ENCODE peak calls at places on chromosome 21, in four cellular contexts. C, A, P and S are unnamed samples.

GRCh38 chr21:31339736-31340135 is 4.3 kb downstream of the TIAM1 start:
- DNase-seq in C (no peak), A (no peak), P (no peak), S (no peak)

GRCh38 chr21:15140321-15141019 is 75.7 kb upstream of the NRIP1 start:
- DNase-seq in C (no peak), A (peak), P (no peak), S (no peak)

GRCh38 chr21:32456497-32456918 is 44.0 kb downstream of the EVA1C start:
- DNase-seq in C (no peak), A (no peak), P (peak), S (no peak)

GRCh38 chr21:25506887-25507286 is 100.4 kb downstream of the MRPL39 start:
- DNase-seq in C (no peak), A (no peak), P (no peak), S (no peak)

GRCh38 chr21:35294231-35294898 is 245.3 kb upstream of the RUNX1 start:
- DNase-seq in C (no peak), A (no peak), P (no peak), S (no peak)

GRCh38 chr21:35989185-35989735 is 71.1 kb downstream of the SETD4 start:
- DNase-seq in C (peak), A (no peak), P (no peak), S (no peak)

GRCh38 chr21:34790834-34791233 is 122.0 kb downstream of the CLIC6 start:
- DNase-seq in C (no peak), A (no peak), P (no peak), S (no peak)

GRCh38 chr21:41317458-41317857 is 857 bp downstream of the FAM3B start:
- DNase-seq in C (no peak), A (no peak), P (no peak), S (no peak)

GRCh38 chr21:36079010-36079649 is 9.3 kb downstream of the CBR1 start:
- DNase-seq in C (no peak), A (no peak), P (no peak), S (no peak)

GRCh38 chr21:39441502-39442475 is 3.8 kb downstream of the LCA5L start:
- DNase-seq in C (no peak), A (no peak), P (no peak), S (no peak)

GRCh38 chr21:26140185-26140584 is 30.4 kb downstream of the APP start:
- DNase-seq in C (peak), A (no peak), P (peak), S (peak)

GRCh38 chr21:33968998-33969353 is 53.4 kb upstream of the ATP5PO start:
- DNase-seq in C (no peak), A (no peak), P (no peak), S (no peak)

GRCh38 chr21:28393279-28393678 is 599.4 kb downstream of the LTN1 start:
- DNase-seq in C (no peak), A (no peak), P (no peak), S (no peak)

GRCh38 chr21:31571879-31572278 is 87.6 kb upstream of the SOD1 start:
- DNase-seq in C (no peak), A (no peak), P (no peak), S (no peak)

GRCh38 chr21:15966216-15966615 is 236.4 kb downstream of the USP25 start:
- DNase-seq in C (no peak), A (no peak), P (no peak), S (no peak)

GRCh38 chr21:36790616-36791015 is 91.7 kb downstream of the SIM2 start:
- DNase-seq in C (no peak), A (no peak), P (no peak), S (no peak)

GRCh38 chr21:21029159-21029558 is 30.9 kb downstream of the NCAM2 start:
- DNase-seq in C (no peak), A (no peak), P (no peak), S (no peak)

GRCh38 chr21:25717491-25718139 is 17.1 kb downstream of the ATP5PF start:
- DNase-seq in C (no peak), A (no peak), P (no peak), S (no peak)

GRCh38 chr21:17270234-17270633 is 242.6 kb upstream of the CXADR start:
- DNase-seq in C (no peak), A (no peak), P (peak), S (no peak)

GRCh38 chr21:36150192-36150711 is 6.4 kb upstream of the DOP1B start:
- DNase-seq in C (no peak), A (no peak), P (no peak), S (peak)

GRCh38 chr21:18461743-18462142 is 58.2 kb upstream of the TMPRSS15 start:
- DNase-seq in C (no peak), A (no peak), P (no peak), S (no peak)

GRCh38 chr21:34670220-34670961 is 1.6 kb downstream of the CLIC6 start:
- DNase-seq in C (no peak), A (no peak), P (no peak), S (peak)

GRCh38 chr21:28459193-28459592 is 533.5 kb downstream of the LTN1 start:
- DNase-seq in C (no peak), A (no peak), P (no peak), S (no peak)

GRCh38 chr21:34983680-34984086 is 65.4 kb downstream of the RUNX1 start:
- DNase-seq in C (no peak), A (no peak), P (no peak), S (no peak)

GRCh38 chr21:27804515-27804914 is 837.6 kb upstream of the ADAMTS5 start:
- DNase-seq in C (no peak), A (no peak), P (no peak), S (no peak)

GRCh38 chr21:33025106-33025470 is 647 bp upstream of the OLIG2 start:
- DNase-seq in C (no peak), A (peak), P (no peak), S (no peak)

GRCh38 chr21:38039369-38039768 is 123.1 kb upstream of the KCNJ6 start:
- DNase-seq in C (no peak), A (no peak), P (no peak), S (no peak)
- TF ChIP-seq CTCF in C (no peak), A (no peak), P (no peak), S (no peak)

DNA sequence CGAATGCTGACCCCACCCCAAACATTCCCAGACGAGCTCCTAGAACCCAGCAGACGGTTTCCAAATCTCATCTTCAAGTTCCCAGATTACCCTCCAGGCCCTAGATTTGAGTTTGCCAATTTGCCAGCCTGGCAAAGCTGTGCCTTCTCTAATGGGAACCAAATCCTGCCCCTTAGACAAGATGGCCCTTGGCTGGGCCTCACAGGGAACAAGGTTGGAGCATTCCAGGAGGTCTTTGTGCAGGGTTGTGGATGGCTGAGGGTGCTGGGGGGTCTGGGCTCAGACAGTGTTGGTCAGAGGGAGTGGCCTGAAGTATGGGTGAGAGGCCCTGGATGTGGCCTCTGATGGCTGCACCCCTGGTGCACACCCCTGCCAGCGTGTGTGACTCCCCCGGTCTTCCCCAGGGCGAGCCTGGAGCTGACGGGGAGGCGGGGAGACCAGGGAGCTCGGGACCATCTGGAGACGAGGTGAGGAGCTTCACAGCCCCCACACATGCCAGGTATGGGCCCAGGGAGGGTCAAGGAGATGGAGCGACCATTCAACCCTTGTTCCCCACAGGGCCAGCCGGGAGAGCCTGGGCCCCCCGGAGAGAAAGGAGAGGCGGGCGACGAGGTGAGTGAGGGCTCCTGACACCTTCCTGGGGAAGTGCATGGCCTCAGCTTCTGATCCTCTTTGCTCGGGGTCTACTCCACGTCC is 10.2 kb downstream of the COL6A1 start:
- DNase-seq in C (peak), A (no peak), P (no peak), S (peak)
- TF ChIP-seq CTCF in C (no peak), A (no peak), P (no peak), S (no peak)

DNA sequence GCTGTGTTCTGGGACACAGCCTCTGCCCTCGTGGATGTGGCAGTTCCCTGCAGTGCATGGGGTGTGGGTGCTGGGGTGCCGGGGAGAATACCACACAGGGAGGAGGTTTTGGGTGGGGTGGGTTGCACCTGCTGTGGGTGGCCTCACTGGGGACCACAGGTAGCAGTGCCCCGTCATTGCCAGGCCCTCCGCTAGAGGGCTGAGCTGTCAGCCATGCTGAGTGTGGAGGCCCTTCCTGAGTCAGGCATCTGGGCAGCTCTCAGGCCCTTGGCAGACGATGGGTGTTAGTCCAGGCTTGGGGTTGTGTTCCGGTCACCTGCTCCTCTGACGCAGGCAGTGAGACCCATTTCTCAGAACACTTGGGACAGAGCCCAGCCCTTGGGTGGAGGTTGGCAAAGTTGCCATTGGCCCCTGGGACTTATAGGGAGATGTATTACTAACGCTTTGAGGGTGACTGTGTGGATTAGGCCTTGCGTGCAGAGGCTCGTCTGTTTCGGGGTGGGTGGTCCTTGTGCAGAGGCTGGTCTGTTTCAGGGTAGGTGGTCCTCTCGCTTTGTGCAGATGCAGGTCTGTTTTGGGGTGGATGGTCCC is 23.9 kb downstream of the PCNT start:
- DNase-seq in C (peak), A (no peak), P (no peak), S (peak)
- TF ChIP-seq CTCF in C (peak), A (no peak), P (no peak), S (no peak)

GRCh38 chr21:44800971-44801467 is 601 bp downstream of the UBE2G2 start:
- DNase-seq in C (no peak), A (no peak), P (no peak), S (no peak)
- TF ChIP-seq CTCF in C (peak), A (peak), P (no peak), S (peak)

DNA sequence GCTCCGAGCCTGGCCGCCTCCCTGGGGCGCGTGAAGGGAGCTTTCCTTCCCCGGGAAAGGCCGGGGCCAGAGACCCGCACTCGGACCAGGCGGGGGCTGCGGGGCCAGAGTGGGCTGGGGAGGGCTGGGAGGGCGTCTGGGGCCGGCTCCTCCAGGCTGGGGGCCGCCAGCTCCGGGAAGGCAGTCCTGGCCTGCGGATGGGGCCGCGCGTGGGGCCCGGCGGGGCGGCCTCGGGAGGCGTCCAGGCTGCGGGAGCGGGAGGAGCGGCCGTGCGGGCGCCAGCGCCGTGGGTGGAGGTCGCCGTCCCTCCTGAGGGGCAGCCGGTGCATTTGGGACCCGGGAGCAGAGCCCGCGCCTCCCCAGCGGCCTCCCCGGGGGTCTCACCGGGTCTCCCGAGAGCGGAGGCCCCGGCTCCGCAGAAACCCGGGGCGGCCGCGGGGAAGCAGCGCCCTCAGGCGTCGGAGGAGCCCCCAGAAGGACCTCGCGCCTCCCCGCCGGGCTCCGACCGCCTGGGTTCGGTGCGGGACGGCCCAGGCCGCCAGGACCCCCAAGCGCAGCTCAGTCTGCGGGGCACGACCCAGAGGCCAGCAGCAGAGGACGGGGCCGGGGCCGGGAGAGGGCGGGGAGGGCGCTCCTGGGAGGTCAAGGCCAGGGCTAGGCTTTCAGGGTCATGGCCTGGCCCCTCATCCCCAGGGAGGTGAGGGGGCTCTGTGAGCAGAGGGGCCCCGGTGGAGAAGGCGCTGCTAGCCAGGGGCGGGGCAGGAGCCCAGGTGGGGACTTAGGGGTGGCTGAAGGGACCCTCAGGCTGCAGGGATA is 7.3 kb upstream of the SLX9 start:
- DNase-seq in C (peak), A (peak), P (no peak), S (no peak)
- TF ChIP-seq CTCF in C (peak), A (peak), P (peak), S (peak)

GRCh38 chr21:42520628-42521253 is 7.1 kb downstream of the SLC37A1 start:
- DNase-seq in C (no peak), A (peak), P (no peak), S (peak)
- TF ChIP-seq CTCF in C (no peak), A (peak), P (peak), S (no peak)